ENCODE peak calls at places on chromosomes 2 and 18, in ten cellular contexts. T is transverse colon, B is foreskin keratinocyte, U is BJ, X is hepatocyte, N is cardiac fibroblast, Q is left ventricle myocardium inferior, I is tibial nerve, V is endothelial cell, K is GM12864. H is an unnamed sample.

GRCh38 chr2:21800356-21800755 is 676.6 kb downstream of the TDRD15 start:
- DNase-seq in T (no peak), B (no peak), U (no peak), X (no peak), N (peak), Q (no peak), I (no peak), V (no peak), K (no peak), H (no peak)

GRCh38 chr2:108271691-108272253 is 16.9 kb upstream of the SULT1C2 start:
- DNase-seq in T (peak), B (peak), U (peak), X (no peak), N (peak), Q (no peak), I (peak), V (no peak), K (no peak), H (no peak)

GRCh38 chr2:190785380-190785779 is 95.2 kb upstream of the GLS start:
- DNase-seq in T (no peak), B (no peak), U (no peak), X (no peak), N (no peak), Q (no peak), I (no peak), V (no peak), K (no peak), H (no peak)

GRCh38 chr2:62197017-62197586 is 1.2 kb downstream of the B3GNT2 start:
- DNase-seq in T (peak), B (no peak), U (no peak), X (peak), N (no peak), Q (no peak), I (no peak), V (peak), K (no peak), H (peak)

GRCh38 chr2:68426885-68427579 is 40.1 kb downstream of the FBXO48 start:
- DNase-seq in T (no peak), B (no peak), U (no peak), X (no peak), N (peak), Q (no peak), I (no peak), V (no peak), K (no peak), H (peak)

GRCh38 chr2:98293931-98294687 is 52.1 kb upstream of the CNGA3 start:
- DNase-seq in T (no peak), B (no peak), U (no peak), X (no peak), N (no peak), Q (no peak), I (no peak), V (no peak), K (no peak), H (no peak)

GRCh38 chr2:111052621-111053020 is 68.1 kb upstream of the BCL2L11 start:
- DNase-seq in T (no peak), B (no peak), U (no peak), X (no peak), N (no peak), Q (no peak), I (no peak), V (no peak), K (no peak), H (no peak)

GRCh38 chr2:109715302-109715937 is 78.7 kb upstream of the RGPD5 start:
- DNase-seq in T (peak), B (peak), U (no peak), X (peak), N (peak), Q (no peak), I (no peak), V (no peak), K (no peak), H (no peak)

GRCh38 chr2:22329097-22329716 is 1055.8 kb upstream of the KLHL29 start:
- DNase-seq in T (no peak), B (no peak), U (no peak), X (peak), N (no peak), Q (peak), I (no peak), V (no peak), K (no peak), H (no peak)

GRCh38 chr2:158079672-158080071 is 22.0 kb upstream of the UPP2 start:
- DNase-seq in T (no peak), B (no peak), U (no peak), X (no peak), N (peak), Q (no peak), I (no peak), V (no peak), K (no peak), H (no peak)

GRCh38 chr2:86293612-86294011 is 43.8 kb downstream of the REEP1 start:
- DNase-seq in T (no peak), B (no peak), U (no peak), X (no peak), N (peak), Q (no peak), I (no peak), V (no peak), K (no peak), H (no peak)

GRCh38 chr2:175180701-175181103 is 808 bp downstream of the ATP5MC3 start:
- DNase-seq in T (peak), B (no peak), U (no peak), X (peak), N (peak), Q (peak), I (no peak), V (peak), K (no peak), H (peak)

GRCh38 chr2:172554352-172555271 is 1.3 kb upstream of the PDK1 start:
- DNase-seq in T (no peak), B (no peak), U (no peak), X (no peak), N (peak), Q (no peak), I (no peak), V (peak), K (no peak), H (no peak)

GRCh38 chr18:12598181-12598921 is 59.6 kb downstream of the SPIRE1 start:
- DNase-seq in T (no peak), B (no peak), U (no peak), X (no peak), N (peak), Q (no peak), I (no peak), V (peak), K (no peak), H (no peak)

GRCh38 chr2:98504386-98505109 is 59.9 kb downstream of the INPP4A start:
- DNase-seq in T (no peak), B (no peak), U (no peak), X (no peak), N (peak), Q (no peak), I (no peak), V (no peak), K (no peak), H (no peak)

GRCh38 chr2:172813314-172813888 is 77.8 kb downstream of the RAPGEF4 start:
- DNase-seq in T (no peak), B (no peak), U (no peak), X (peak), N (peak), Q (no peak), I (no peak), V (no peak), K (no peak), H (no peak)

GRCh38 chr18:48997985-48998831 is 47.4 kb upstream of the SMAD7 start:
- DNase-seq in T (no peak), B (peak), U (peak), X (peak), N (peak), Q (peak), I (no peak), V (no peak), K (no peak), H (no peak)

GRCh38 chr2:42372801-42373200 is 11.8 kb upstream of the COX7A2L start:
- DNase-seq in T (no peak), B (no peak), U (no peak), X (no peak), N (no peak), Q (no peak), I (no peak), V (no peak), K (no peak), H (no peak)

GRCh38 chr2:178891265-178891958 is 84.2 kb upstream of the TTN start:
- DNase-seq in T (peak), B (no peak), U (no peak), X (peak), N (peak), Q (no peak), I (peak), V (peak), K (peak), H (peak)

GRCh38 chr2:118051956-118052355 is 36.3 kb upstream of the INSIG2 start:
- DNase-seq in T (no peak), B (no peak), U (no peak), X (no peak), N (no peak), Q (no peak), I (no peak), V (no peak), K (no peak), H (no peak)

GRCh38 chr2:162245737-162246136 is 2.5 kb upstream of the FAP start:
- DNase-seq in T (no peak), B (peak), U (peak), X (peak), N (peak), Q (no peak), I (no peak), V (no peak), K (no peak), H (no peak)

GRCh38 chr2:226115102-226115831 is 684.4 kb downstream of the IRS1 start:
- DNase-seq in T (no peak), B (peak), U (peak), X (peak), N (peak), Q (no peak), I (no peak), V (no peak), K (no peak), H (no peak)

GRCh38 chr2:37585982-37586621 is 85.3 kb downstream of the CDC42EP3 start:
- DNase-seq in T (peak), B (peak), U (peak), X (peak), N (peak), Q (no peak), I (no peak), V (no peak), K (peak), H (peak)

GRCh38 chr2:61937098-61937497 is 31.6 kb downstream of the COMMD1 start:
- DNase-seq in T (no peak), B (no peak), U (no peak), X (no peak), N (no peak), Q (no peak), I (no peak), V (no peak), K (no peak), H (no peak)

GRCh38 chr2:40248294-40248693 is 203.6 kb downstream of the SLC8A1 start:
- DNase-seq in T (no peak), B (no peak), U (no peak), X (no peak), N (no peak), Q (no peak), I (no peak), V (no peak), K (no peak), H (no peak)

GRCh38 chr2:28219134-28219533 is 173.5 kb upstream of the FOSL2 start:
- DNase-seq in T (no peak), B (no peak), U (no peak), X (no peak), N (no peak), Q (no peak), I (no peak), V (no peak), K (no peak), H (no peak)

GRCh38 chr2:162261032-162261945 is 18.0 kb upstream of the FAP start:
- DNase-seq in T (peak), B (no peak), U (no peak), X (no peak), N (peak), Q (peak), I (no peak), V (peak), K (no peak), H (peak)

GRCh38 chr18:45059695-45060094 is 379.0 kb downstream of the SETBP1 start:
- DNase-seq in T (no peak), B (peak), U (peak), X (no peak), N (peak), Q (no peak), I (no peak), V (no peak), K (no peak), H (no peak)

GRCh38 chr2:177886824-177887223 is 185.8 kb downstream of the PDE11A start:
- DNase-seq in T (no peak), B (no peak), U (no peak), X (no peak), N (no peak), Q (no peak), I (no peak), V (no peak), K (no peak), H (no peak)

GRCh38 chr2:177888581-177888980 is 184.0 kb downstream of the PDE11A start:
- DNase-seq in T (no peak), B (no peak), U (no peak), X (no peak), N (no peak), Q (no peak), I (no peak), V (no peak), K (no peak), H (no peak)

GRCh38 chr2:177889812-177890460 is 182.6 kb downstream of the PDE11A start:
- DNase-seq in T (no peak), B (no peak), U (no peak), X (no peak), N (no peak), Q (no peak), I (no peak), V (no peak), K (no peak), H (no peak)

GRCh38 chr2:177885828-177886466 is 186.6 kb downstream of the PDE11A start:
- DNase-seq in T (no peak), B (no peak), U (no peak), X (no peak), N (no peak), Q (no peak), I (no peak), V (no peak), K (no peak), H (no peak)

DNA sequence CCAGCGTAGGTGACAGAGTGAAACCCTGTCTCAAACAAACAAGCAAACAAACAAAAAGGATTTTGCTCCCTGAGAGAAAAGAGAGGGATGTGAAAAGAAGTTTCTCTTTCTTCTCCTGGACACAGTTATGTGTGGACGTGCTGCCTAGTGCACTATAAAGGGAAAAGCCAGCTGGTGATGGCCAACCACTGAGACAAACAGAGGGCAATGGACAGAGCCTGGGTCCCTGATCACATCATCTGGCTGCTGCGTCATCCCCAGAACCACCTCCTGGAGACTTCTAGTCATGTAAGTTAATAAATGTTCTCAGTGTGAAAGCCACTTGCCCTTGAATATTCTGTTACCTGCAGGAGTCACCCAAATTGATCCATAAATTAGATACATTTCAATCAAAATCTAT is 184.9 kb downstream of the PDE11A start:
- DNase-seq in T (no peak), B (no peak), U (no peak), X (no peak), N (no peak), Q (no peak), I (no peak), V (no peak), K (no peak), H (no peak)
- TF ChIP-seq CTCF in T (no peak), B (no peak), U (no peak), X (no peak), N (no peak), Q (no peak), I (no peak), V (no peak), K (no peak), H (no peak)

GRCh38 chr2:197057946-197058345 is 131.4 kb upstream of the PGAP1 start:
- DNase-seq in T (no peak), B (no peak), U (no peak), X (no peak), N (no peak), Q (no peak), I (no peak), V (no peak), K (no peak), H (no peak)
- TF ChIP-seq CTCF in T (no peak), B (no peak), U (no peak), X (no peak), N (no peak), Q (no peak), I (no peak), V (no peak), K (no peak), H (no peak)

DNA sequence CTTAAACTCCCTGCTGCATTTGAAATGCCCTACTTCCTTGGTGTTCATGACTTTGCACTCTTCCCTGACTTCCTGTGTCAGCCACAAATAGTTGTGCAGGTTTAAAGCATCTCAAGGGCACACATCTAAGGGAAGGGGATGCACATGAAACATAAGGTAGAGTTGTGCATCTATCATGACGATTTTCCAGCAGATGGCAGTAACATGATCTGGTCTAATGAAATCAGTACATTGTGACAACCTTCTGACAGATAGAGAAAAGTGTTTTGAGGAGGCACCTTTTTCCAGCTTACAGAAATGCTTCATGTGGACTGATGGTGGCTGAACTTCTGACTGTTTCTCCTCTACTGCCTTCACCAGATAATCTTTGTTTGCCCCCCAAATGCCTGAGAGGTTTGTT is 238.9 kb downstream of the XIRP2 start:
- DNase-seq in T (no peak), B (no peak), U (no peak), X (peak), N (peak), Q (no peak), I (no peak), V (peak), K (no peak), H (no peak)
- TF ChIP-seq CTCF in T (no peak), B (peak), U (peak), X (peak), N (peak), Q (peak), I (no peak), V (no peak), K (no peak), H (no peak)

DNA sequence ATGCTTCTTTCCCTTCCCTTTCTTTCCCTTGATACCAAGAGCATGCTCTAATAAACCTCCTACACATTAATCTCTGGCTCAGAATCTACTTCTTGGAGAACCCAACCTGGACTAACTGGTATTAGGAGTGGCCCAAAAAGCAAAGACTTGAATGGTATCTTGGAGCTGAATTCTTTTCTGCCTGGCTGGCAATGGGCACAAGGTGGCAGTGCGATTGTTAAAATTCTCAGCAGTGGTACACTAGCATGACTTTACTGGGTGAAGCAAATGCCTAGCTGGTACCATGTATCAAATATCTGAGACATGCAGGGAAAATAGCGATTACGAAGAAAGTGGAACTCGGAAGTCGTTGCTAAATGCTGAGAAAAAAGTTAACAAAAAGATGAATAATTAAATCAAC is 376.1 kb downstream of the XIRP2 start:
- DNase-seq in T (peak), B (no peak), U (no peak), X (no peak), N (peak), Q (no peak), I (no peak), V (peak), K (no peak), H (no peak)
- TF ChIP-seq CTCF in T (peak), B (peak), U (peak), X (peak), N (peak), Q (peak), I (no peak), V (peak), K (peak), H (no peak)

DNA sequence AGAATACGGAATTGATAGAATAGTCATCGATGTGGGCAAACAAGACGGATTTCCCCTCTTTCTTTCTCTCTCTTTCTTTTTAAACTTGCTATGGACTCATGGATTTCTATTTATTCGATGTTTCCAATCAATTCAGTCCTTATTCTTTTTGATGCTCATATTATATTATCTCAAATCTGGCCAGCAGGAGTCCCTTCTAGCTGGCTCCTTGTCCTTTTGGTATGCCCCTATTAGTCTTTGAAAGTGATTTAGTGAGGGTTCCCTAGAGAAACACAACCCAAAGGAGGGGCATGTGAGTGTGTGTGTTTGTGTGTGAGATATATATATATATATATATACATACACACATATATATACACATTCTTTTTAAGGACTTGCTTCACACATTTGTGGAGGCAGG is 23.5 kb upstream of the BIN1 start:
- DNase-seq in T (no peak), B (no peak), U (no peak), X (no peak), N (no peak), Q (no peak), I (no peak), V (no peak), K (no peak), H (no peak)
- TF ChIP-seq CTCF in T (no peak), B (peak), U (no peak), X (no peak), N (no peak), Q (no peak), I (no peak), V (no peak), K (no peak), H (no peak)

DNA sequence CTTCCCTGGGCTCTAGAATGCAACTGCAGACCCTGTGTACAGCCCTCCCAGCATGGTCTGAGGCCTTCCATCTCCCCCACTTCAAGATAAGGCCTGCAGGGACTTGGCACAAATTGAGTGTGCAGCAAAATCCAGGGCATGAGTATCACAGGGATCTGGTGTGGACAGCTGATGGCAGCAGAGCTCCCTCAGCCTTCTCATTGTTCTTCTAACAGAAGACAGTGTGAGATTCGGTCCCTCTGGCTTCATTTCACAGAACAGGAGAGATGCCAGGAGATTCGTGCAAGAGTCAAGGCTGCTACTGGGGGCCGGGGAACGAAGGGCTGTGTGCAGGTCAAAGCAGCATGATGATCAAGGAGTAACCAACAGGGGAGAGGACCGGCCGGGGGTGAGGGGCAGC is 85.8 kb downstream of the UXS1 start:
- DNase-seq in T (no peak), B (no peak), U (no peak), X (peak), N (peak), Q (no peak), I (no peak), V (no peak), K (no peak), H (no peak)
- TF ChIP-seq CTCF in T (peak), B (peak), U (peak), X (peak), N (peak), Q (peak), I (peak), V (no peak), K (peak), H (no peak)

GRCh38 chr2:193963472-193964119 is 1693.4 kb upstream of the SLC39A10 start:
- DNase-seq in T (no peak), B (peak), U (no peak), X (peak), N (peak), Q (no peak), I (no peak), V (peak), K (no peak), H (peak)
- TF ChIP-seq CTCF in T (no peak), B (peak), U (peak), X (peak), N (peak), Q (no peak), I (no peak), V (peak), K (peak), H (no peak)

GRCh38 chr2:100119235-100119634 is 23.2 kb downstream of the AFF3 start:
- DNase-seq in T (no peak), B (no peak), U (no peak), X (no peak), N (no peak), Q (no peak), I (no peak), V (no peak), K (no peak), H (no peak)
- TF ChIP-seq CTCF in T (no peak), B (no peak), U (no peak), X (no peak), N (no peak), Q (no peak), I (no peak), V (no peak), K (no peak), H (no peak)